ENCODE peak calls at places on chromosomes 1 and 21, in five cellular contexts. M is right lobe of liver; W is cardiac muscle cell; D is tibial artery; Y is activated CD8-positive, alpha-beta T cell treated with anti-CD3 and anti-CD28 coated beads for 36 hours. P is an unnamed sample.

GRCh38 chr21:39674794-39675193 is 62.1 kb downstream of the B3GALT5 start:
- DNase-seq in M (no peak), W (no peak), D (no peak), Y (no peak), P (no peak)

GRCh38 chr1:157540160-157540748 is 12.1 kb downstream of the FCRL5 start:
- DNase-seq in M (no peak), W (no peak), D (no peak), Y (no peak), P (no peak)

GRCh38 chr1:24248859-24249258 is 61.8 kb upstream of the IFNLR1 start:
- DNase-seq in M (no peak), W (no peak), D (no peak), Y (no peak), P (no peak)

GRCh38 chr1:71667224-71667623 is 586.4 kb upstream of the ZRANB2 start:
- DNase-seq in M (no peak), W (peak), D (no peak), Y (no peak), P (peak)

GRCh38 chr21:27802816-27803475 is 836.1 kb upstream of the ADAMTS5 start:
- DNase-seq in M (no peak), W (peak), D (no peak), Y (peak), P (peak)

GRCh38 chr21:36661511-36662309 is 37.2 kb upstream of the SIM2 start:
- DNase-seq in M (peak), W (peak), D (no peak), Y (no peak), P (peak)

GRCh38 chr1:92972413-92973129 is 11.3 kb upstream of the DIPK1A start:
- DNase-seq in M (no peak), W (no peak), D (no peak), Y (no peak), P (no peak)

GRCh38 chr1:25799758-25800537 is at the start of gene SELENON:
- DNase-seq in M (peak), W (peak), D (peak), Y (peak), P (peak)

GRCh38 chr1:58573705-58574591 is 3.1 kb downstream of the TACSTD2 start:
- DNase-seq in M (no peak), W (no peak), D (no peak), Y (peak), P (no peak)

GRCh38 chr1:230641900-230642262 is 400 bp upstream of the COG2 start:
- DNase-seq in M (peak), W (no peak), D (no peak), Y (no peak), P (no peak)

GRCh38 chr1:181189691-181190361 is 101.3 kb downstream of the IER5 start:
- DNase-seq in M (peak), W (peak), D (no peak), Y (peak), P (peak)

GRCh38 chr1:97204468-97204867 is 482.9 kb downstream of the PTBP2 start:
- DNase-seq in M (no peak), W (peak), D (no peak), Y (no peak), P (peak)

GRCh38 chr1:59128239-59128736 is 168.6 kb upstream of the FGGY start:
- DNase-seq in M (no peak), W (peak), D (no peak), Y (no peak), P (peak)

GRCh38 chr1:115160728-115161127 is 71.4 kb upstream of the TSPAN2 start:
- DNase-seq in M (no peak), W (no peak), D (no peak), Y (no peak), P (no peak)

GRCh38 chr1:30715886-30716285 is 7.5 kb downstream of the MATN1 start:
- DNase-seq in M (no peak), W (no peak), D (no peak), Y (no peak), P (no peak)

GRCh38 chr1:30714536-30715090 is 8.8 kb downstream of the MATN1 start:
- DNase-seq in M (no peak), W (no peak), D (no peak), Y (no peak), P (no peak)

GRCh38 chr1:30716646-30717045 is 6.7 kb downstream of the MATN1 start:
- DNase-seq in M (no peak), W (no peak), D (no peak), Y (no peak), P (no peak)

GRCh38 chr1:30714025-30714424 is 9.4 kb downstream of the MATN1 start:
- DNase-seq in M (no peak), W (no peak), D (no peak), Y (no peak), P (no peak)

DNA sequence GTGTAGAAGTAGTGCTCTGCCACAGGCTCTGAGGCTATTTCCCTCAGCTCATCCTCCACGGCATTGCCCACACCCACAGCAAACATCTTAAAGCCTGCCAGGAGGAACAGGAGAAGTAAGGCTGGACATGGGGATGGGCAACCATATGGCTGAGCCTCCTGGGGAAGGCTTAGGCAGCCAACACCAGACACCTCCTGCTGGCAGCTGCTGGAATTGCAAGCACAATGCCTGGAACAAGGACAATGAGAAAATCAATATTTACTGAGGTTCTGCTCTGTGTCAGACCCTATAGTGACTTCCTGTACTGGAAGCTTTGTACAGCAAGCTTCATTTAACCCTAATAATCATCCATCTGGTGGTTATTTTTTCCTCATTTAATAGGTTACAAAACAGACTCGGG is 8.2 kb downstream of the MATN1 start:
- DNase-seq in M (no peak), W (no peak), D (no peak), Y (peak), P (no peak)
- TF ChIP-seq CTCF in M (no peak), W (peak), D (no peak), Y (peak), P (peak)

DNA sequence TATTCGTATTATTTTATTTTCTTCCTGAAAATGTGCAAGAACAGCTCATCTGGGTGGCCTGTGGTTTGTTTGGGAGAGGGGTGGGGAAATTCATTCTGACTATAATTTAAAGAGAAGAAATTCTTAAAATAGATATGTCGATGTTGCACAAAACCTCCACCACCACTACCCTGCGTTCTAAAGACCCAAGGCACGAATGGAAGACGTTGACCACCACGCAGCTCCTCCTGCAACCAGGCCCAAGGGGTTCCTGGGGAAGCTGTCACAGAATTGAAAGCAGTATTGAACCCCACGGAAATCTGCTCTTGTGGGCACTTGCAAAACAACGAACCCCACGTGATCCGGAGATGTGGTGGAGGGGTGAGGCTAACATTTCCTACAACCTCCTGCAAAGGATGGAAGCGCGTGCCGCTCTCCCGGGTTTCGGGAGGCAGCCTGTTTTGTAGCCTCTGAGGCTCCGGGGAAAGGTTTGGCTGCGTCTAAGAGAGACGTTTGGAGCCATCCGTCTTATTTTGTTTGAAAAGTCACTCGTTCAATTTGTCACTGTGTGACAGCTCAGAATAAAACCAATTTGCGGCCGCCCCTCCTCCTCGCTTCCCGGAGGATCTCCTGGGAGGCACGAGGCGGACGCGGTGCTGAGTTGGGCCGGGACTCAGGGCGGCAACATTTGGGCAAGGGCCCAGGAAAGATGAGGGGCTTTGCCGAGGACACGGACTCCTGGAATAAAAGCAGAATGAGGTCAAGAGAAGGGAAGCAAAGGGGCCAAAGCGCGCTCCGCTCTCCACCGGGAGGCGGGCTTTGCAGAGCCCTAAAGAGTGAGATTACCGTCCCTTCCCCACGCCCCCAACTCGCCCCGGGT is 791 bp upstream of the HLX start:
- DNase-seq in M (peak), W (no peak), D (no peak), Y (peak), P (peak)
- TF ChIP-seq CTCF in M (no peak), W (no peak), D (no peak), Y (no peak), P (no peak)

GRCh38 chr1:94318505-94319030 is 81.2 kb upstream of the ARHGAP29 start:
- DNase-seq in M (no peak), W (no peak), D (no peak), Y (no peak), P (no peak)

GRCh38 chr1:94321662-94322061 is 84.3 kb upstream of the ARHGAP29 start:
- DNase-seq in M (no peak), W (no peak), D (no peak), Y (no peak), P (no peak)

GRCh38 chr1:94316836-94317789 is 79.7 kb upstream of the ARHGAP29 start:
- DNase-seq in M (peak), W (peak), D (no peak), Y (no peak), P (no peak)

GRCh38 chr1:94317790-94318188 is 80.4 kb upstream of the ARHGAP29 start:
- DNase-seq in M (no peak), W (no peak), D (no peak), Y (no peak), P (no peak)

GRCh38 chr1:94319319-94320180 is 82.2 kb upstream of the ARHGAP29 start:
- DNase-seq in M (no peak), W (no peak), D (no peak), Y (no peak), P (no peak)
- TF ChIP-seq CTCF in M (no peak), W (no peak), D (no peak), Y (no peak), P (no peak)

GRCh38 chr1:51310871-51311613 is 19.3 kb downstream of the TTC39A start:
- DNase-seq in M (no peak), W (peak), D (no peak), Y (peak), P (no peak)
- TF ChIP-seq CTCF in M (no peak), W (peak), D (no peak), Y (no peak), P (peak)

GRCh38 chr1:18404460-18404859 is 76.3 kb upstream of the KLHDC7A start:
- DNase-seq in M (no peak), W (no peak), D (no peak), Y (no peak), P (no peak)

GRCh38 chr1:18401921-18402320 is 78.8 kb upstream of the KLHDC7A start:
- DNase-seq in M (no peak), W (no peak), D (no peak), Y (no peak), P (no peak)

GRCh38 chr1:18397636-18398035 is 83.1 kb upstream of the KLHDC7A start:
- DNase-seq in M (no peak), W (no peak), D (no peak), Y (no peak), P (no peak)

GRCh38 chr1:18398791-18399551 is 81.8 kb upstream of the KLHDC7A start:
- DNase-seq in M (no peak), W (no peak), D (no peak), Y (no peak), P (no peak)

GRCh38 chr1:18400347-18401102 is 80.2 kb upstream of the KLHDC7A start:
- DNase-seq in M (no peak), W (no peak), D (no peak), Y (no peak), P (no peak)
- TF ChIP-seq CTCF in M (no peak), W (no peak), D (no peak), Y (no peak), P (no peak)

GRCh38 chr1:224492015-224492414 is 57.4 kb upstream of the WDR26 start:
- DNase-seq in M (no peak), W (no peak), D (no peak), Y (no peak), P (no peak)
- TF ChIP-seq CTCF in M (no peak), W (no peak), D (no peak), Y (no peak), P (no peak)